ENCODE peak calls at places on chromosome 16, in ten cellular contexts. H is effector memory CD4-positive, alpha-beta T cell; E is adrenal gland; X is HuH-7; F is CD8-positive, alpha-beta memory T cell; L is A172; Y is NCI-H510A; N is stimulated activated CD4-positive, alpha-beta T cell treated with anti-CD3 and anti-CD28 coated beads, Interleukin-4, amount 100 ng/mL, for 24 hours; U is A549; Q is HFF-Myc. P is an unnamed sample.
A peak's percentile ranks its signal among the peaks of the same experiment; 100 is the strongest.

GRCh38 chr16:24580665-24581064 is 41.3 kb downstream of the RBBP6 start:
- DNase-seq in H (no peak), E (no peak), X (no peak), F (no peak), L (no peak), Y (no peak), N (no peak), U (peak; percentile 37), Q (peak; percentile 5), P (no peak)

GRCh38 chr16:48311242-48311641 is 63.9 kb upstream of the ABCC11 start:
- DNase-seq in H (no peak), E (no peak), X (no peak), F (no peak), L (no peak), Y (no peak), N (no peak), U (no peak), Q (no peak), P (no peak)

GRCh38 chr16:4868046-4868445 is 20.8 kb downstream of the UBN1 start:
- DNase-seq in H (no peak), E (no peak), X (no peak), F (no peak), L (no peak), Y (no peak), N (no peak), U (no peak), Q (no peak), P (no peak)

GRCh38 chr16:54928421-54929089 is 2.1 kb upstream of the IRX5 start:
- DNase-seq in H (peak; percentile 23), E (peak; percentile 67), X (peak; percentile 40), F (peak; percentile 38), L (peak; percentile 56), Y (no peak), N (peak; percentile 14), U (peak; percentile 69), Q (no peak), P (peak; percentile 86)

GRCh38 chr16:79926451-79927205 is 326.1 kb upstream of the MAF start:
- DNase-seq in H (no peak), E (no peak), X (no peak), F (no peak), L (no peak), Y (no peak), N (no peak), U (no peak), Q (no peak), P (no peak)

GRCh38 chr16:78505544-78506371 is 406.3 kb downstream of the WWOX start:
- DNase-seq in H (no peak), E (peak; percentile 55), X (no peak), F (no peak), L (no peak), Y (peak; percentile 14), N (no peak), U (no peak), Q (no peak), P (peak; percentile 76)

GRCh38 chr16:57938936-57939871 is 31.7 kb downstream of the CNGB1 start:
- DNase-seq in H (no peak), E (peak; percentile 29), X (no peak), F (no peak), L (peak; percentile 93), Y (no peak), N (no peak), U (peak; percentile 36), Q (peak; percentile 39), P (peak; percentile 82)

GRCh38 chr16:89697616-89698331 is 3.7 kb downstream of the SPATA2L start:
- DNase-seq in H (no peak), E (no peak), X (no peak), F (no peak), L (no peak), Y (no peak), N (no peak), U (no peak), Q (no peak), P (peak; percentile 23)

GRCh38 chr16:75593308-75593707 is 27.1 kb downstream of the GABARAPL2 start:
- DNase-seq in H (no peak), E (no peak), X (no peak), F (no peak), L (no peak), Y (no peak), N (no peak), U (no peak), Q (no peak), P (no peak)

GRCh38 chr16:26830716-26831115 is 236.0 kb upstream of the C16orf82 start:
- DNase-seq in H (no peak), E (no peak), X (no peak), F (no peak), L (no peak), Y (no peak), N (no peak), U (no peak), Q (no peak), P (no peak)